ENCODE peak calls at places on chromosome 5, in four cellular contexts. One of them, this sample, is unnamed.

GRCh38 chr5:179668404-179668803 is 12.4 kb downstream of the CBY3 start:
- DNase-seq in K562: peak
- DNase-seq in IMR-90: peak
- DNase-seq in A549: peak
- DNase-seq in this sample: peak

GRCh38 chr5:143142596-143143435 is 260.7 kb downstream of the NR3C1 start:
- DNase-seq in K562: no peak
- DNase-seq in IMR-90: peak
- DNase-seq in A549: no peak
- DNase-seq in this sample: no peak

GRCh38 chr5:174751154-174751990 is 27.0 kb downstream of the MSX2 start:
- DNase-seq in K562: no peak
- DNase-seq in IMR-90: no peak
- DNase-seq in A549: no peak
- DNase-seq in this sample: no peak

GRCh38 chr5:94174748-94175411 is 433.5 kb upstream of the POU5F2 start:
- DNase-seq in K562: no peak
- DNase-seq in IMR-90: peak
- DNase-seq in A549: no peak
- DNase-seq in this sample: no peak

GRCh38 chr5:80799041-80799440 is 144.3 kb upstream of the DHFR start:
- DNase-seq in K562: no peak
- DNase-seq in IMR-90: no peak
- DNase-seq in A549: no peak
- DNase-seq in this sample: no peak

GRCh38 chr5:151483176-151483575 is 35.8 kb downstream of the SLC36A1 start:
- DNase-seq in K562: no peak
- DNase-seq in IMR-90: peak
- DNase-seq in A549: no peak
- DNase-seq in this sample: no peak

GRCh38 chr5:138661342-138661975 is 86.3 kb upstream of the HSPA9 start:
- DNase-seq in K562: no peak
- DNase-seq in IMR-90: no peak
- DNase-seq in A549: no peak
- DNase-seq in this sample: no peak

GRCh38 chr5:173772407-173773059 is 115.6 kb upstream of the CPEB4 start:
- DNase-seq in K562: no peak
- DNase-seq in IMR-90: peak
- DNase-seq in A549: no peak
- DNase-seq in this sample: no peak

GRCh38 chr5:66897355-66897754 is 299.2 kb downstream of the CD180 start:
- DNase-seq in K562: no peak
- DNase-seq in IMR-90: no peak
- DNase-seq in A549: no peak
- DNase-seq in this sample: no peak

GRCh38 chr5:160054831-160055230 is 45.9 kb downstream of the TTC1 start:
- DNase-seq in K562: peak
- DNase-seq in IMR-90: peak
- DNase-seq in A549: peak
- DNase-seq in this sample: no peak

GRCh38 chr5:142202282-142202681 is 93.7 kb downstream of the NDFIP1 start:
- DNase-seq in K562: no peak
- DNase-seq in IMR-90: peak
- DNase-seq in A549: no peak
- DNase-seq in this sample: no peak

DNA sequence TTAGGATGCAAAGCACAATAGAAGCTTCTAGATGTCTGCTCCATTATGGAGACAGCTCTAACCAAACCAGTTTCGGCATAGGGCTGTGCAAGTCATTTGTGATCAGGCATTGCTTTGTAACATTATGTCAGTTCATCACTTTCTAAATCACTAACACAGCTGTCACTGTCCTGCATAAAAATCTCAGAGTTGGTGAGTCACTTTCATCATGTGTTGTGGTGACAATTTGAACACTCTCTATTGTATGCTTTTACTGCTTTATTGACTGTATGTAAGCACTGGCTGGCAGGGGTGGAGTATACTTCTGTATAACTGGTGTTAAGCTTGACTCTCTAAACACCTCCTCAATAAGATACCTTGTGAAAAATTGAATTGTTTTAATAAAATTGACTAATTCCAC is 77.9 kb downstream of the SLCO4C1 start:
- DNase-seq in K562: no peak
- DNase-seq in IMR-90: no peak
- DNase-seq in A549: no peak
- DNase-seq in this sample: peak
- TF ChIP-seq MAZ in K562: no peak
- TF ChIP-seq MAZ in IMR-90: no peak
- TF ChIP-seq MAZ in A549: no peak
- TF ChIP-seq MAZ in this sample: no peak

GRCh38 chr5:99348597-99348996 is 419.8 kb upstream of the CHD1 start:
- DNase-seq in K562: no peak
- DNase-seq in IMR-90: no peak
- DNase-seq in A549: no peak
- DNase-seq in this sample: no peak
- H3K4me2 ChIP-seq in K562: no peak
- H3K4me2 ChIP-seq in IMR-90: no peak
- H3K4me2 ChIP-seq in A549: peak
- H3K4me2 ChIP-seq in this sample: no peak

DNA sequence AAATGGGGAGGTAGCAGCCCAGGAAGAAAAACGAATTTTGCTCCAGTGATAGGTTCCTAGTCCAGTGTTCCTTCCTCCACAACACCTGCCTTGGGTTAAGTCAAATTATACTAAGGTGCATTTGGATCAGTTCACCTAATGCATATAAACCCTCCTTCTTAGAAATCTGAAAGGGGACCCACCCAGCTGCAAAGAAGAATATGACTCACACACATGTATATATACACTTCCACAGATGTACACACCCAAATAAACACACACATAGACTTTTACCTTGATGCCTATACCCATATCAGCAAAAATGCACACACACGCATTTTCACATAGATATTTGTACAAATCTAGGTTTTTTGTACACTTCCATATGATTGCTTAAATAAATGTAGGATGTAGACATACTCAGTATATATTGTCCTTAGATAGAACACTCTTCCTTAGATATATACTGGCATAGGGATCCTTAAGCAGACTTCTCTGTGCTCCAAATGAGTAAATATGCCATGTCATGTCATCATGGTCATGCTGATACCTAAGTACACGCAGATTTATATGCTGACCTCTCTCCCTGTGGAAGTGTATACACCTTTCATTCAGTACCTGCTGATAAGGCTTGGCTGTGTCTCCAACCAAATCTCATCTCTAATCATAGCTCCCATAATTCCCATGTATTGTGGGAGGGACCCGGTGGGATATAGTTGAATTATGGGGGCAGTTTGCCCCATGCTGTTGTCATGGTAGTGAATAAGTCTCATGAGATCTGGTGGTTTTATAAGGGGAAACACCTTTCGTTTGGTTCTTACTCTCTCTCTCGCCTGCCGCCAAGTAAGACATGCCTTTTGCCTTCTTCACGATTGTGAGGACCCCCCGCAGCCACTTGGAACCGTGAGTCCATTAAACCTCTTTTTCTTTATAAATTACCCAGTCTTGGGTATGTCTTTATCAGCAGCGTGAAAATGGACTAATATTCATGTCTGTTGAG is 10.2 kb downstream of the ADRB2 start:
- DNase-seq in K562: no peak
- DNase-seq in IMR-90: no peak
- DNase-seq in A549: no peak
- DNase-seq in this sample: no peak
- H3K4me3 ChIP-seq in K562: no peak
- H3K4me3 ChIP-seq in IMR-90: no peak
- H3K4me3 ChIP-seq in A549: no peak
- H3K4me3 ChIP-seq in this sample: no peak

GRCh38 chr5:149486726-149487635 is 64.3 kb downstream of the CSNK1A1 start:
- DNase-seq in K562: no peak
- DNase-seq in IMR-90: peak
- DNase-seq in A549: no peak
- DNase-seq in this sample: peak

GRCh38 chr5:149488645-149489306 is 62.5 kb downstream of the CSNK1A1 start:
- DNase-seq in K562: no peak
- DNase-seq in IMR-90: no peak
- DNase-seq in A549: peak
- DNase-seq in this sample: no peak

GRCh38 chr5:149487672-149488071 is 63.6 kb downstream of the CSNK1A1 start:
- DNase-seq in K562: no peak
- DNase-seq in IMR-90: no peak
- DNase-seq in A549: no peak
- DNase-seq in this sample: no peak

GRCh38 chr5:149489605-149490037 is 61.6 kb downstream of the CSNK1A1 start:
- DNase-seq in K562: no peak
- DNase-seq in IMR-90: peak
- DNase-seq in A549: peak
- DNase-seq in this sample: no peak

DNA sequence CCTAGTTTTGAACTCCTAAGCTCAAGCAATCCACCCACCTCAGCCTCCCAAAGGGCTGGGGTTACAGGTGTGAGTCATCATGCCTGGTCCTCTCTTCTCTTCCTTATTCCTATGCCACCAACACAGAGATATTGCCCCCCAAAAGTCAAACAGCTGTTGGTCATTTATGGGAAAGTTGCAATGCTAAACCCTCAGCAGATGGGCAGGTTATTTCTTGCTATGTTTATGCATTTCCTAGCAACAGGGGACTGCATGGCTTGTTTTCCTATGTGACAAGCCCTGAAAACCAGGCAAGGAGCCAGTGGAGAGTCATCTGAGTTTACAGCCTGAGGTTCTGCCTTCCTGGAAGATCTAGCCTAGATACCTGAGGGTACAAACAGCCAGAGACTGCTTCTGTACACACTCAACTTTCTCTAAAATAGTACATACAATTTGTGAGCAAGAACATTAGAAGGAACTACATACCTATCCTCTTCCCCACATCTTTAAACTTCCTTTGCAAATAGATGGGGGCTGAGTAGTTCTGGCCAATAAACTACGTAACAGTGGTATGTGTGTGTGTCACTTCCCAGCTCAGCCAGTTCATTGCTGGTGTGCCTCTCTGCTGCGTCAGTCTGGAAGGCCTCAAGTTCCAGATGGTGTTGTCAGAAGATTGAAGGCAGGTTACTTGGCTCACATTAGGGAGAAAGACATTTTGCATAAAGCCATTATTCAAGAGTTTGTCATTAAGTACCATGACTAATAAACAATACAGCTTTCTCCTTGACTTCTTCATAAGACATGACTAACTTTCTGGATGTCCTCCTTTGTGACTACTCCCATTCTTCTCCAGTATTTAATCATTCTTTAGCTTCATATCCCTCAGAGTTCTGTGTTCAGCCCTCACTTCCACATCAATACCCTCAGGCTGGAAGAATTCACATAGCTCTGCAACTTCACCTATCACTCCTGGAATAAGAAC is 65.3 kb downstream of the CSNK1A1 start:
- DNase-seq in K562: no peak
- DNase-seq in IMR-90: peak
- DNase-seq in A549: peak
- DNase-seq in this sample: peak
- TF ChIP-seq MAZ in K562: no peak
- TF ChIP-seq MAZ in IMR-90: peak
- TF ChIP-seq MAZ in A549: no peak
- TF ChIP-seq MAZ in this sample: no peak

GRCh38 chr5:14179446-14179845 is 36.3 kb downstream of the TRIO start:
- DNase-seq in K562: no peak
- DNase-seq in IMR-90: no peak
- DNase-seq in A549: no peak
- DNase-seq in this sample: no peak
- H3K4me2 ChIP-seq in K562: no peak
- H3K4me2 ChIP-seq in IMR-90: no peak
- H3K4me2 ChIP-seq in A549: peak
- H3K4me2 ChIP-seq in this sample: no peak